ENCODE peak calls at places on chromosome 15, in four cellular contexts. I, O, L and X are unnamed samples.

GRCh38 chr15:100695048-100695447 is 92.7 kb downstream of the ASB7 start:
- DNase-seq in L (no peak), I (no peak), O (no peak), X (no peak)

GRCh38 chr15:93072440-93073394 is 16.3 kb downstream of the RGMA start:
- DNase-seq in I (peak), L (peak), O (no peak), X (peak)

GRCh38 chr15:20295238-20295811 is 246.3 kb downstream of the GOLGA6L6 start:
- DNase-seq in I (peak), L (no peak), O (no peak), X (no peak)

GRCh38 chr15:42060797-42061196 is 33.6 kb downstream of the PLA2G4D start:
- DNase-seq in L (no peak), O (no peak), I (no peak), X (no peak)

GRCh38 chr15:98232761-98233160 is 272.3 kb downstream of the ARRDC4 start:
- DNase-seq in L (no peak), O (no peak), I (no peak), X (no peak)

GRCh38 chr15:74129411-74130088 is 836 bp upstream of the ISLR2 start:
- DNase-seq in L (no peak), I (no peak), O (no peak), X (no peak)

GRCh38 chr15:27686376-27686775 is 412.7 kb downstream of the OCA2 start:
- DNase-seq in I (no peak), L (no peak), O (no peak), X (peak)

GRCh38 chr15:73323374-73323955 is 45.3 kb downstream of the HCN4 start:
- DNase-seq in L (no peak), I (no peak), O (no peak), X (no peak)

GRCh38 chr15:89333011-89333860 is 1.4 kb downstream of the POLG start:
- DNase-seq in L (no peak), I (no peak), O (no peak), X (no peak)

GRCh38 chr15:77507151-77507847 is 86.6 kb downstream of the HMG20A start:
- DNase-seq in I (no peak), L (no peak), O (no peak), X (no peak)

GRCh38 chr15:76337047-76337738 is 620 bp downstream of the ISL2 start:
- DNase-seq in O (no peak), I (no peak), L (no peak), X (no peak)

GRCh38 chr15:77502379-77503095 is 81.8 kb downstream of the HMG20A start:
- DNase-seq in O (no peak), L (no peak), I (no peak), X (no peak)

GRCh38 chr15:31163769-31164572 is 62.4 kb upstream of the TRPM1 start:
- DNase-seq in O (no peak), L (no peak), I (no peak), X (no peak)

GRCh38 chr15:52427804-52428203 is 100.9 kb downstream of the MYO5A start:
- DNase-seq in O (no peak), L (no peak), I (no peak), X (no peak)